ENCODE peak calls at places on chromosomes 11 and 22, in five cellular contexts. O is naive B cell; A is activated T-cell treated with anti-CD3 and anti-CD28 coated beads, Interleukin-2, amount 50 U/mL, for 4 hours; V is left cardiac atrium; J is SK-N-SH treated with all-trans-retinoic acid at 6 μM for 48 hours. E is an unnamed sample.

GRCh38 chr11:74020537-74020936 is 11.7 kb upstream of the UCP3 start:
- ATAC-seq in O (peak; percentile 91), A (no peak), V (no peak), J (no peak), E (no peak)

GRCh38 chr11:102637731-102638130 is 12.6 kb upstream of the MMP20 start:
- ATAC-seq in O (no peak), A (no peak), V (no peak), J (no peak), E (no peak)

GRCh38 chr11:96394773-96395172 is 5.0 kb downstream of the JRKL start:
- ATAC-seq in O (no peak), A (no peak), V (no peak), J (no peak), E (no peak)

GRCh38 chr22:48346911-48347310 is 1480.8 kb downstream of the BRD1 start:
- ATAC-seq in O (no peak), A (no peak), V (no peak), J (no peak), E (no peak)

GRCh38 chr22:35394011-35394312 is 6.0 kb upstream of the MCM5 start:
- ATAC-seq in O (no peak), A (no peak), V (no peak), J (no peak), E (no peak)

GRCh38 chr22:44088976-44089570 is 65.0 kb downstream of the PARVB start:
- ATAC-seq in O (no peak), A (no peak), V (peak; percentile 81), J (no peak), E (no peak)

GRCh38 chr11:118234833-118235232 is 10.0 kb upstream of the JAML start:
- ATAC-seq in O (no peak), A (no peak), V (no peak), J (no peak), E (no peak)

GRCh38 chr11:121246021-121246768 is 46.4 kb upstream of the SC5D start:
- ATAC-seq in O (no peak), A (no peak), V (no peak), J (no peak), E (no peak)

GRCh38 chr11:66975403-66976047 is 421 bp downstream of the C11orf86 start:
- ATAC-seq in O (no peak), A (no peak), V (no peak), J (no peak), E (no peak)

GRCh38 chr11:64885367-64886286 is 7.2 kb upstream of the EHD1 start:
- ATAC-seq in O (no peak), A (peak; percentile 82), V (no peak), J (peak; percentile 30), E (no peak)

GRCh38 chr22:42595434-42595833 is 19.2 kb downstream of the POLDIP3 start:
- ATAC-seq in O (no peak), A (no peak), V (peak; percentile 35), J (no peak), E (no peak)

GRCh38 chr11:122095950-122096942 is 19.8 kb downstream of the BLID start:
- ATAC-seq in O (no peak), A (no peak), V (no peak), J (peak; percentile 11), E (no peak)

GRCh38 chr22:38304526-38304925 is 12.7 kb downstream of the CSNK1E start:
- ATAC-seq in O (no peak), A (no peak), V (peak; percentile 13), J (no peak), E (peak; percentile 46)

GRCh38 chr11:64036081-64037026 is 623 bp downstream of the FLRT1 start:
- ATAC-seq in O (no peak), A (peak; percentile 51), V (peak; percentile 72), J (peak; percentile 80), E (peak; percentile 50)

GRCh38 chr11:14229472-14229871 is 129.5 kb downstream of the RRAS2 start:
- ATAC-seq in O (no peak), A (no peak), V (no peak), J (no peak), E (no peak)

GRCh38 chr11:7617032-7617431 is 56.3 kb downstream of the CYB5R2 start:
- ATAC-seq in O (no peak), A (no peak), V (no peak), J (no peak), E (no peak)

GRCh38 chr11:75554258-75555022 is 7.6 kb upstream of the SERPINH1 start:
- ATAC-seq in O (no peak), A (no peak), V (peak; percentile 86), J (peak; percentile 82), E (peak; percentile 93)

GRCh38 chr11:11422291-11423128 is 69.5 kb upstream of the CSNK2A3 start:
- ATAC-seq in O (no peak), A (no peak), V (no peak), J (no peak), E (no peak)

GRCh38 chr11:61009392-61010275 is 38.2 kb downstream of the CD6 start:
- ATAC-seq in O (no peak), A (peak; percentile 25), V (no peak), J (no peak), E (no peak)

GRCh38 chr22:23001463-23001862 is 68.9 kb upstream of the GNAZ start:
- ATAC-seq in O (peak; percentile 64), A (no peak), V (no peak), J (no peak), E (no peak)

GRCh38 chr11:96075532-96075959 is 151.6 kb upstream of the MTMR2 start:
- ATAC-seq in O (peak; percentile 78), A (peak; percentile 89), V (no peak), J (no peak), E (no peak)

GRCh38 chr22:29629382-29630179 is 26.1 kb downstream of the NF2 start:
- ATAC-seq in O (no peak), A (no peak), V (no peak), J (no peak), E (no peak)

GRCh38 chr11:128171496-128171895 is 415.9 kb downstream of the ETS1 start:
- ATAC-seq in O (no peak), A (peak; percentile 35), V (no peak), J (peak; percentile 18), E (no peak)

GRCh38 chr11:78156081-78156844 is 16.8 kb upstream of the ALG8 start:
- ATAC-seq in O (no peak), A (no peak), V (no peak), J (peak; percentile 64), E (no peak)

GRCh38 chr11:1382429-1382828 is 7.3 kb upstream of the BRSK2 start:
- ATAC-seq in O (no peak), A (no peak), V (peak; percentile 7), J (no peak), E (no peak)

GRCh38 chr11:130159657-130160459 is at the start of gene ST14:
- ATAC-seq in O (peak; percentile 88), A (no peak), V (no peak), J (no peak), E (no peak)

GRCh38 chr22:37930270-37930951 is 23.0 kb downstream of the C22orf23 start:
- ATAC-seq in O (no peak), A (no peak), V (no peak), J (peak; percentile 19), E (peak; percentile 38)

GRCh38 chr22:44668886-44669724 is 32.9 kb upstream of the PRR5 start:
- ATAC-seq in O (peak; percentile 17), A (no peak), V (peak; percentile 1), J (no peak), E (no peak)

GRCh38 chr11:118988280-118988679 is 9.7 kb upstream of the CENATAC start:
- ATAC-seq in O (no peak), A (no peak), V (no peak), J (no peak), E (no peak)

GRCh38 chr11:35326266-35326879 is 93.0 kb downstream of the SLC1A2 start:
- ATAC-seq in O (no peak), A (no peak), V (no peak), J (no peak), E (no peak)

GRCh38 chr11:59413646-59414045 is 12.6 kb downstream of the OR5A2 start:
- ATAC-seq in O (no peak), A (no peak), V (no peak), J (no peak), E (no peak)

GRCh38 chr11:33110083-33110482 is 51.2 kb downstream of the CSTF3 start:
- ATAC-seq in O (no peak), A (no peak), V (no peak), J (no peak), E (no peak)

GRCh38 chr11:67614730-67615454 is 8.2 kb downstream of the NDUFV1 start:
- ATAC-seq in O (no peak), A (no peak), V (no peak), J (peak; percentile 7), E (no peak)

GRCh38 chr11:129894281-129895125 is 875 bp downstream of the NFRKB start:
- ATAC-seq in O (peak; percentile 8), A (peak; percentile 15), V (peak; percentile 5), J (peak; percentile 41), E (peak; percentile 9)

GRCh38 chr22:46432164-46433068 is 96.9 kb downstream of the TRMU start:
- ATAC-seq in O (peak; percentile 67), A (peak; percentile 86), V (no peak), J (no peak), E (no peak)

GRCh38 chr11:121895919-121896318 is 220.1 kb downstream of the BLID start:
- ATAC-seq in O (no peak), A (no peak), V (no peak), J (peak; percentile 34), E (peak; percentile 35)

GRCh38 chr11:122861631-122862030 is 20.9 kb upstream of the JHY start:
- ATAC-seq in O (no peak), A (no peak), V (no peak), J (no peak), E (no peak)

GRCh38 chr11:46382644-46383403 is 1.4 kb downstream of the MDK start:
- ATAC-seq in O (no peak), A (no peak), V (no peak), J (peak; percentile 27), E (no peak)

GRCh38 chr11:78318321-78318720 is 99.3 kb downstream of the GAB2 start:
- ATAC-seq in O (no peak), A (no peak), V (peak; percentile 42), J (peak; percentile 42), E (no peak)

E was measured in gastroesophageal sphincter.